ENCODE peak calls at places on chromosome 2, in five cellular contexts. F is SHP77; H is stimulated activated CD8-positive, alpha-beta memory T cell treated with anti-CD3 and anti-CD28 coated beads, Interleukin-4, amount 100 ng/mL, for 4 hours; Q is sciatic nerve; I is anterior cingulate cortex. O is an unnamed sample.

GRCh38 chr2:15803987-15804619 is 136.2 kb upstream of the MYCN start:
- DNase-seq in I (no peak), H (no peak), F (no peak), Q (no peak), O (no peak)

GRCh38 chr2:42895796-42896145 is 103.4 kb upstream of the HAAO start:
- DNase-seq in I (no peak), H (no peak), F (no peak), Q (no peak), O (no peak)

GRCh38 chr2:60867848-60868247 is 13.5 kb upstream of the REL start:
- DNase-seq in I (no peak), Q (no peak), F (no peak), H (no peak), O (no peak)

GRCh38 chr2:54728669-54729120 is 5.2 kb downstream of the EML6 start:
- DNase-seq in F (no peak), Q (no peak), I (no peak), H (no peak), O (no peak)

GRCh38 chr2:217804786-217805678 is 197.8 kb downstream of the TNS1 start:
- DNase-seq in H (no peak), I (no peak), Q (peak), F (no peak), O (no peak)

GRCh38 chr2:239351687-239352086 is 49.1 kb downstream of the HDAC4 start:
- DNase-seq in Q (no peak), H (no peak), I (no peak), F (no peak), O (no peak)

GRCh38 chr2:226934546-226935243 is 98.8 kb downstream of the RHBDD1 start:
- DNase-seq in I (no peak), Q (no peak), F (peak), H (no peak), O (no peak)

GRCh38 chr2:104412384-104412783 is 441.5 kb upstream of the POU3F3 start:
- DNase-seq in Q (no peak), I (peak), F (no peak), H (no peak), O (no peak)

GRCh38 chr2:39845460-39846146 is 66.5 kb upstream of the THUMPD2 start:
- DNase-seq in H (no peak), I (no peak), Q (no peak), F (no peak), O (no peak)

GRCh38 chr2:52117299-52117698 is 1085.4 kb upstream of the NRXN1 start:
- DNase-seq in Q (no peak), I (no peak), H (no peak), F (no peak), O (no peak)

GRCh38 chr2:213246665-213247281 is 37.5 kb upstream of the SPAG16 start:
- DNase-seq in H (peak), Q (peak), F (no peak), I (no peak), O (no peak)

GRCh38 chr2:230016844-230017243 is 51.9 kb downstream of the SLC16A14 start:
- DNase-seq in H (no peak), F (no peak), I (no peak), Q (no peak), O (no peak)

GRCh38 chr2:157307021-157307420 is 18.6 kb downstream of the ERMN start:
- DNase-seq in F (no peak), Q (no peak), H (no peak), I (no peak), O (no peak)

GRCh38 chr2:36478332-36478738 is 119.6 kb downstream of the FEZ2 start:
- DNase-seq in Q (no peak), I (no peak), H (no peak), F (no peak), O (no peak)

GRCh38 chr2:230643576-230644291 is 68.9 kb upstream of the CAB39 start:
- DNase-seq in H (peak), F (peak), Q (no peak), I (peak), O (no peak)

GRCh38 chr2:175030380-175031271 is 25.4 kb upstream of the CHN1 start:
- DNase-seq in F (no peak), Q (no peak), I (no peak), H (no peak), O (no peak)

GRCh38 chr2:39697480-39697879 is 31.8 kb downstream of the TMEM178A start:
- DNase-seq in F (no peak), Q (no peak), H (no peak), I (peak), O (no peak)

GRCh38 chr2:17171446-17172049 is 346.7 kb downstream of the RAD51AP2 start:
- DNase-seq in Q (no peak), H (no peak), I (peak), F (peak), O (no peak)

GRCh38 chr2:86079981-86080911 is 25.4 kb downstream of the POLR1A start:
- DNase-seq in H (peak), Q (peak), I (peak), F (peak), O (peak)

GRCh38 chr2:105640241-105640640 is 104.5 kb upstream of the NCK2 start:
- DNase-seq in F (no peak), Q (no peak), H (no peak), I (no peak), O (no peak)

GRCh38 chr2:171798156-171798815 is 95.8 kb downstream of the SLC25A12 start:
- DNase-seq in Q (no peak), F (no peak), I (no peak), H (no peak), O (no peak)

GRCh38 chr2:10331033-10331701 is 28.5 kb downstream of the HPCAL1 start:
- DNase-seq in I (no peak), Q (no peak), F (no peak), H (peak), O (peak)

GRCh38 chr2:101435011-101435862 is 39.7 kb downstream of the RFX8 start:
- DNase-seq in H (no peak), I (no peak), Q (no peak), F (no peak), O (no peak)

GRCh38 chr2:161436411-161436810 is 20.3 kb downstream of the TBR1 start:
- DNase-seq in Q (no peak), F (no peak), I (no peak), H (no peak), O (no peak)

GRCh38 chr2:131156452-131157149 is 51.5 kb downstream of the PLEKHB2 start:
- DNase-seq in I (no peak), Q (no peak), H (no peak), F (no peak), O (no peak)

GRCh38 chr2:232328516-232329460 is 49.8 kb upstream of the ALPP start:
- DNase-seq in I (no peak), F (no peak), Q (peak), H (no peak), O (no peak)

GRCh38 chr2:9658972-9659371 is 28.2 kb upstream of the YWHAQ start:
- DNase-seq in F (no peak), I (no peak), H (no peak), Q (no peak), O (no peak)

GRCh38 chr2:36578343-36579296 is 19.3 kb downstream of the FEZ2 start:
- DNase-seq in I (no peak), Q (no peak), F (no peak), H (no peak), O (no peak)

GRCh38 chr2:100411841-100412292 is 5.6 kb downstream of the CHST10 start:
- DNase-seq in F (no peak), Q (no peak), H (no peak), I (peak), O (no peak)

GRCh38 chr2:11698009-11698922 is 28.3 kb upstream of the NTSR2 start:
- DNase-seq in H (no peak), Q (no peak), I (no peak), F (peak), O (no peak)

O was measured in activated B cell treated with CpG ODN at 0.5 μM for 24 hours.